ENCODE peak calls at places on chromosome 6, in eight cellular contexts. One of them, this sample, is unnamed. For H3K4me1, the result is how much of the 10 kb centered on the place peaks cover.

GRCh38 chr6:148671085-148671484 is 75.7 kb upstream of the UST start:
- DNase-seq in A549: no peak
- DNase-seq in heart left ventricle: no peak
- DNase-seq in hepatocyte: no peak
- DNase-seq in SJSA1: no peak
- DNase-seq in cardiac muscle cell: no peak
- DNase-seq in GM23248: no peak
- DNase-seq in spleen: no peak
- DNase-seq in this sample: no peak

GRCh38 chr6:99836471-99836870 is 157.6 kb downstream of the MCHR2 start:
- DNase-seq in hepatocyte: no peak
- DNase-seq in GM23248: no peak
- DNase-seq in spleen: no peak
- DNase-seq in cardiac muscle cell: no peak
- DNase-seq in A549: no peak
- DNase-seq in heart left ventricle: no peak
- DNase-seq in SJSA1: no peak
- DNase-seq in this sample: no peak

GRCh38 chr6:82006027-82006738 is 241.4 kb downstream of the IBTK start:
- DNase-seq in SJSA1: peak
- DNase-seq in A549: no peak
- DNase-seq in cardiac muscle cell: peak
- DNase-seq in hepatocyte: peak
- DNase-seq in heart left ventricle: no peak
- DNase-seq in spleen: no peak
- DNase-seq in GM23248: peak
- DNase-seq in this sample: peak

GRCh38 chr6:63549076-63549475 is 23.2 kb upstream of the LOC128125822 start:
- DNase-seq in heart left ventricle: no peak
- DNase-seq in GM23248: no peak
- DNase-seq in cardiac muscle cell: peak
- DNase-seq in SJSA1: no peak
- DNase-seq in spleen: no peak
- DNase-seq in A549: no peak
- DNase-seq in hepatocyte: no peak
- DNase-seq in this sample: peak

GRCh38 chr6:150934380-150934779 is 68.9 kb downstream of the MTHFD1L start:
- DNase-seq in spleen: no peak
- DNase-seq in hepatocyte: no peak
- DNase-seq in SJSA1: peak
- DNase-seq in A549: peak
- DNase-seq in cardiac muscle cell: no peak
- DNase-seq in GM23248: peak
- DNase-seq in heart left ventricle: no peak
- DNase-seq in this sample: no peak

GRCh38 chr6:52253494-52253893 is 9.2 kb upstream of the IL17F start:
- DNase-seq in A549: no peak
- DNase-seq in SJSA1: no peak
- DNase-seq in hepatocyte: no peak
- DNase-seq in GM23248: peak
- DNase-seq in spleen: no peak
- DNase-seq in cardiac muscle cell: no peak
- DNase-seq in heart left ventricle: no peak
- DNase-seq in this sample: no peak

GRCh38 chr6:68189217-68189616 is 445.9 kb upstream of the ADGRB3 start:
- DNase-seq in cardiac muscle cell: no peak
- DNase-seq in heart left ventricle: no peak
- DNase-seq in spleen: no peak
- DNase-seq in A549: no peak
- DNase-seq in GM23248: no peak
- DNase-seq in hepatocyte: no peak
- DNase-seq in SJSA1: no peak
- DNase-seq in this sample: no peak

GRCh38 chr6:130020106-130020851 is 1.9 kb downstream of the L3MBTL3 start:
- DNase-seq in spleen: peak
- DNase-seq in heart left ventricle: peak
- DNase-seq in cardiac muscle cell: peak
- DNase-seq in hepatocyte: peak
- DNase-seq in SJSA1: peak
- DNase-seq in GM23248: peak
- DNase-seq in A549: peak
- DNase-seq in this sample: peak

GRCh38 chr6:159832941-159833340 is 32.9 kb downstream of the PNLDC1 start:
- DNase-seq in SJSA1: no peak
- DNase-seq in spleen: no peak
- DNase-seq in heart left ventricle: no peak
- DNase-seq in hepatocyte: no peak
- DNase-seq in cardiac muscle cell: no peak
- DNase-seq in GM23248: no peak
- DNase-seq in A549: no peak
- DNase-seq in this sample: no peak

GRCh38 chr6:144777249-144777648 is 492.1 kb downstream of the UTRN start:
- DNase-seq in spleen: no peak
- DNase-seq in heart left ventricle: no peak
- DNase-seq in SJSA1: no peak
- DNase-seq in GM23248: no peak
- DNase-seq in cardiac muscle cell: no peak
- DNase-seq in hepatocyte: no peak
- DNase-seq in A549: no peak
- DNase-seq in this sample: no peak

GRCh38 chr6:15817100-15817499 is 154.3 kb upstream of the DTNBP1 start:
- DNase-seq in A549: no peak
- DNase-seq in hepatocyte: no peak
- DNase-seq in SJSA1: no peak
- DNase-seq in heart left ventricle: no peak
- DNase-seq in GM23248: no peak
- DNase-seq in spleen: no peak
- DNase-seq in cardiac muscle cell: no peak
- DNase-seq in this sample: no peak

GRCh38 chr6:16496982-16497823 is 258.8 kb downstream of the GMPR start:
- DNase-seq in heart left ventricle: no peak
- DNase-seq in A549: no peak
- DNase-seq in hepatocyte: no peak
- DNase-seq in cardiac muscle cell: peak
- DNase-seq in SJSA1: no peak
- DNase-seq in spleen: no peak
- DNase-seq in GM23248: no peak
- DNase-seq in this sample: no peak

GRCh38 chr6:10521104-10521808 is at the start of gene GCNT2:
- DNase-seq in cardiac muscle cell: peak
- DNase-seq in SJSA1: peak
- DNase-seq in GM23248: no peak
- DNase-seq in hepatocyte: peak
- DNase-seq in A549: peak
- DNase-seq in spleen: no peak
- DNase-seq in heart left ventricle: peak
- DNase-seq in this sample: peak

GRCh38 chr6:16200231-16200941 is 38.0 kb upstream of the GMPR start:
- DNase-seq in spleen: no peak
- DNase-seq in A549: no peak
- DNase-seq in cardiac muscle cell: no peak
- DNase-seq in GM23248: peak
- DNase-seq in hepatocyte: peak
- DNase-seq in heart left ventricle: no peak
- DNase-seq in SJSA1: no peak
- DNase-seq in this sample: peak

GRCh38 chr6:3956054-3956453 is 106.9 kb downstream of the FAM50B start:
- DNase-seq in heart left ventricle: no peak
- DNase-seq in A549: no peak
- DNase-seq in spleen: no peak
- DNase-seq in GM23248: no peak
- DNase-seq in SJSA1: no peak
- DNase-seq in hepatocyte: no peak
- DNase-seq in cardiac muscle cell: no peak
- DNase-seq in this sample: no peak

GRCh38 chr6:52788478-52788877 is 15.1 kb downstream of the GSTA1 start:
- DNase-seq in GM23248: peak
- DNase-seq in spleen: no peak
- DNase-seq in heart left ventricle: no peak
- DNase-seq in A549: no peak
- DNase-seq in cardiac muscle cell: no peak
- DNase-seq in hepatocyte: peak
- DNase-seq in SJSA1: peak
- DNase-seq in this sample: no peak

GRCh38 chr6:2850480-2851150 is 9.0 kb upstream of the SERPINB1 start:
- DNase-seq in heart left ventricle: no peak
- DNase-seq in hepatocyte: no peak
- DNase-seq in GM23248: peak
- DNase-seq in A549: no peak
- DNase-seq in spleen: no peak
- DNase-seq in cardiac muscle cell: peak
- DNase-seq in SJSA1: peak
- DNase-seq in this sample: peak

GRCh38 chr6:109469591-109470189 is 13.3 kb downstream of the ZBTB24 start:
- DNase-seq in cardiac muscle cell: no peak
- DNase-seq in A549: no peak
- DNase-seq in GM23248: no peak
- DNase-seq in spleen: no peak
- DNase-seq in heart left ventricle: no peak
- DNase-seq in hepatocyte: no peak
- DNase-seq in SJSA1: no peak
- DNase-seq in this sample: no peak

GRCh38 chr6:84220809-84221409 is 6.5 kb downstream of the CEP162 start:
- DNase-seq in heart left ventricle: no peak
- DNase-seq in A549: no peak
- DNase-seq in spleen: no peak
- DNase-seq in hepatocyte: peak
- DNase-seq in SJSA1: peak
- DNase-seq in cardiac muscle cell: peak
- DNase-seq in GM23248: peak
- DNase-seq in this sample: no peak

GRCh38 chr6:16322666-16323312 is 84.4 kb downstream of the GMPR start:
- DNase-seq in SJSA1: peak
- DNase-seq in GM23248: peak
- DNase-seq in hepatocyte: peak
- DNase-seq in A549: no peak
- DNase-seq in heart left ventricle: peak
- DNase-seq in cardiac muscle cell: peak
- DNase-seq in spleen: peak
- DNase-seq in this sample: peak

DNA sequence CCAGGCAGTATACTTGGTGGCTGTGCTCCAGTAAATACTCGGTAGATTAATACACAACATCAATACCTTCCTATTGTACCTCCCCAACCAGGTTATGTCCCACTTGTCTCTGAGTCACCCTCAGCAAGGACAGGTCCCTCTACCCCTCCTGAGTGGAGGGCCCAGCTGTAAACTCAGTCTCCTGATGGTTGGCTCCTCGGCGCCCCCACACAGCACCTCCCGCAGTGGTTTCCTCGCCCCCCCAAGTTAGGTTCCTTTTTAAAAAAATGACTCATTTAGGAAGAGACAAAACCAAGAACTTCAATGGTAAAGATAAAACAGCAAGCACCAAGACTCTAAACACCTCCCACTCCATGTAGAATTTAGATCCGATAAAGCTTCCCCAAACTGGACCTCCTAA is 83.6 kb downstream of the TRERF1 start:
- DNase-seq in hepatocyte: no peak
- DNase-seq in heart left ventricle: no peak
- DNase-seq in A549: no peak
- DNase-seq in spleen: no peak
- DNase-seq in GM23248: no peak
- DNase-seq in cardiac muscle cell: no peak
- DNase-seq in SJSA1: peak
- DNase-seq in this sample: no peak
- H3K4me1 ChIP-seq in hepatocyte: under half
- H3K4me1 ChIP-seq in heart left ventricle: under half
- H3K4me1 ChIP-seq in A549: under half
- H3K4me1 ChIP-seq in spleen: under half
- H3K4me1 ChIP-seq in GM23248: under half
- H3K4me1 ChIP-seq in cardiac muscle cell: half or more
- H3K4me1 ChIP-seq in SJSA1: under half
- H3K4me1 ChIP-seq in this sample: under half

DNA sequence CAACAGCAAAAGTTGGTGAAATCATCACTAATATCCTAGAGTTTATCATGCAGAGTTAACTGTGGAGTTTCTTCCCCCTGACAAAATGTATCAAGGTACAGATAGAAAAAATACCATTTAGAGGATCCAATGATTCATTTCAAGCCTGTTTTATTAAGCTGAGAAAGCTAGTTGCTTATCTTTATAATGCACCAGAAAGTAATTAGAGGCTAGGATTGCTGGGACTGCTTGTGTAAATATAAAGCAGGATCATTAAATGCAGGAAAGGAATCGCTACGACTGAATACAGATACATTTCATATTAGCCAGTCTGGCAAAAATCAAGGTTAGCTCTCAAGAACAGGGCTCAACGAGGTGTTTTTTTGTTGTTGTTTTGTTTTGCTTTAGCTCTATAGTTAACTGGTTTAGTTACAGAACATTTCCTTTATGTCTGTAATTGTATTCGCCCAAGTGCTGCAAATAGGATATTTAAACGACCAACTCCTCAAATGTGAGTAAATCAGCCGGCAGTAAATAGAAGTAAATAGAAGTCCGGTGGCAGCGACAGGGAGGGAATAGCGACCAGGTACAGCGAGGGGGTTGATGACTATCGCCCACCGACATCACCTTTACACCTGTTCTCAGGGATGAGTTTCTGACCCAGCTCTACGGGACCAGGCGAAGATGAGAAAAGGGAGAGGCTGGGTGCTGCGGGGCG is 742 bp downstream of the UBE2J1 start:
- DNase-seq in cardiac muscle cell: no peak
- DNase-seq in SJSA1: no peak
- DNase-seq in hepatocyte: peak
- DNase-seq in spleen: no peak
- DNase-seq in GM23248: peak
- DNase-seq in A549: peak
- DNase-seq in heart left ventricle: no peak
- DNase-seq in this sample: no peak
- H3K4me1 ChIP-seq in cardiac muscle cell: under half
- H3K4me1 ChIP-seq in SJSA1: under half
- H3K4me1 ChIP-seq in hepatocyte: under half
- H3K4me1 ChIP-seq in spleen: half or more
- H3K4me1 ChIP-seq in GM23248: under half
- H3K4me1 ChIP-seq in A549: under half
- H3K4me1 ChIP-seq in heart left ventricle: half or more
- H3K4me1 ChIP-seq in this sample: under half

GRCh38 chr6:166364480-166364879 is 18.3 kb downstream of the MPC1 start:
- DNase-seq in A549: no peak
- DNase-seq in SJSA1: no peak
- DNase-seq in heart left ventricle: peak
- DNase-seq in GM23248: no peak
- DNase-seq in spleen: no peak
- DNase-seq in cardiac muscle cell: peak
- DNase-seq in hepatocyte: no peak
- DNase-seq in this sample: no peak
- H3K4me1 ChIP-seq in A549: under half
- H3K4me1 ChIP-seq in SJSA1: under half
- H3K4me1 ChIP-seq in heart left ventricle: half or more
- H3K4me1 ChIP-seq in GM23248: under half
- H3K4me1 ChIP-seq in spleen: under half
- H3K4me1 ChIP-seq in cardiac muscle cell: under half
- H3K4me1 ChIP-seq in hepatocyte: under half
- H3K4me1 ChIP-seq in this sample: under half

DNA sequence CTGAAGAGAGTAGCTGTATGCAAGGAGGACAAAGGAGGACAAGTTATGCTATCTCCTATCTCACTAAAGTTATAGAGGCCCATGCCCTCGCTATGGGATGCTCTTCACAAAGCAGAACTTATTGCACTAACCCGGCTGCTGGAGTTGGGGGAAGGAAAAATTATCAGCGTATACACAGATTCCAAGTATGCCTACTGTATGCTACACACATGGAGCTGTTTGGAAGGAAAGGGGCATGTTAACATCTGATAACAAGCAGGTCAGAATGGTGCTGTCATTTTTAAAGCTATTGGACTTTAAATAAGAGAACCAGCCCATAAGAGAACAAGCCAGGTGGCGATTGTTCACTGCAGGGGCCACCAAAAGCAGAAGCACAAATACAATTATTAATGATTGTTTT is 20.3 kb upstream of the BTN3A2 start:
- DNase-seq in spleen: no peak
- DNase-seq in cardiac muscle cell: no peak
- DNase-seq in GM23248: no peak
- DNase-seq in SJSA1: no peak
- DNase-seq in hepatocyte: no peak
- DNase-seq in heart left ventricle: no peak
- DNase-seq in A549: no peak
- DNase-seq in this sample: no peak
- H3K4me1 ChIP-seq in spleen: under half
- H3K4me1 ChIP-seq in cardiac muscle cell: under half
- H3K4me1 ChIP-seq in GM23248: under half
- H3K4me1 ChIP-seq in SJSA1: under half
- H3K4me1 ChIP-seq in hepatocyte: under half
- H3K4me1 ChIP-seq in heart left ventricle: under half
- H3K4me1 ChIP-seq in A549: under half
- H3K4me1 ChIP-seq in this sample: under half

This sample was measured in SJCRH30.